ENCODE peak calls at places on chromosomes 13 and 19, in eight cellular contexts. One of them, this sample, is unnamed. For H3K4me1, the result is how much of the 10 kb centered on the place peaks cover.

GRCh38 chr19:1275976-1276619 is 768 bp downstream of the FAM174C start:
- DNase-seq in heart left ventricle: no peak
- DNase-seq in GM12878: no peak
- DNase-seq in heart right ventricle: no peak
- DNase-seq in GM23248: no peak
- DNase-seq in aorta: no peak
- DNase-seq in H9: no peak
- DNase-seq in endodermal cell: no peak
- DNase-seq in this sample: no peak

GRCh38 chr13:113639661-113640262 is 18.2 kb downstream of the ATP4B start:
- DNase-seq in endodermal cell: peak
- DNase-seq in aorta: peak
- DNase-seq in GM23248: peak
- DNase-seq in heart left ventricle: peak
- DNase-seq in GM12878: no peak
- DNase-seq in heart right ventricle: no peak
- DNase-seq in H9: no peak
- DNase-seq in this sample: no peak

GRCh38 chr19:54148158-54148557 is 10.6 kb downstream of the CNOT3 start:
- DNase-seq in aorta: no peak
- DNase-seq in heart left ventricle: no peak
- DNase-seq in GM12878: no peak
- DNase-seq in GM23248: no peak
- DNase-seq in heart right ventricle: no peak
- DNase-seq in H9: no peak
- DNase-seq in endodermal cell: no peak
- DNase-seq in this sample: no peak

GRCh38 chr19:5805465-5806132 is 732 bp downstream of the NRTN start:
- DNase-seq in heart left ventricle: peak
- DNase-seq in H9: peak
- DNase-seq in heart right ventricle: peak
- DNase-seq in endodermal cell: peak
- DNase-seq in GM23248: peak
- DNase-seq in aorta: no peak
- DNase-seq in GM12878: no peak
- DNase-seq in this sample: peak

GRCh38 chr19:46559203-46559602 is 41.9 kb upstream of the CALM3 start:
- DNase-seq in heart right ventricle: no peak
- DNase-seq in GM23248: no peak
- DNase-seq in GM12878: no peak
- DNase-seq in H9: peak
- DNase-seq in aorta: no peak
- DNase-seq in endodermal cell: no peak
- DNase-seq in heart left ventricle: no peak
- DNase-seq in this sample: no peak

GRCh38 chr19:10565028-10565566 is 713 bp downstream of the KRI1 start:
- DNase-seq in aorta: no peak
- DNase-seq in heart right ventricle: no peak
- DNase-seq in heart left ventricle: no peak
- DNase-seq in GM12878: no peak
- DNase-seq in H9: peak
- DNase-seq in GM23248: peak
- DNase-seq in endodermal cell: peak
- DNase-seq in this sample: peak

GRCh38 chr19:32651729-32652140 is 23.2 kb downstream of the ANKRD27 start:
- DNase-seq in H9: peak
- DNase-seq in GM12878: no peak
- DNase-seq in heart right ventricle: peak
- DNase-seq in aorta: no peak
- DNase-seq in GM23248: no peak
- DNase-seq in heart left ventricle: peak
- DNase-seq in endodermal cell: peak
- DNase-seq in this sample: no peak

GRCh38 chr13:40518481-40518882 is 148.0 kb downstream of the FOXO1 start:
- DNase-seq in GM23248: no peak
- DNase-seq in H9: no peak
- DNase-seq in endodermal cell: peak
- DNase-seq in heart left ventricle: no peak
- DNase-seq in aorta: no peak
- DNase-seq in GM12878: peak
- DNase-seq in heart right ventricle: no peak
- DNase-seq in this sample: no peak

GRCh38 chr13:99162962-99163361 is 37.7 kb upstream of the UBAC2 start:
- DNase-seq in GM23248: no peak
- DNase-seq in aorta: no peak
- DNase-seq in endodermal cell: no peak
- DNase-seq in GM12878: no peak
- DNase-seq in H9: no peak
- DNase-seq in heart left ventricle: no peak
- DNase-seq in heart right ventricle: no peak
- DNase-seq in this sample: no peak

GRCh38 chr13:46643165-46643777 is 90.3 kb downstream of the LRCH1 start:
- DNase-seq in heart left ventricle: no peak
- DNase-seq in H9: no peak
- DNase-seq in GM12878: no peak
- DNase-seq in GM23248: no peak
- DNase-seq in heart right ventricle: no peak
- DNase-seq in aorta: no peak
- DNase-seq in endodermal cell: no peak
- DNase-seq in this sample: no peak

GRCh38 chr13:91108315-91108714 is 239.2 kb upstream of the MIR17HG start:
- DNase-seq in GM23248: no peak
- DNase-seq in endodermal cell: no peak
- DNase-seq in heart left ventricle: no peak
- DNase-seq in heart right ventricle: no peak
- DNase-seq in GM12878: no peak
- DNase-seq in aorta: no peak
- DNase-seq in H9: no peak
- DNase-seq in this sample: no peak

GRCh38 chr19:1171755-1172352 is 2.2 kb downstream of the SBNO2 start:
- DNase-seq in aorta: no peak
- DNase-seq in GM23248: peak
- DNase-seq in heart left ventricle: no peak
- DNase-seq in heart right ventricle: no peak
- DNase-seq in endodermal cell: no peak
- DNase-seq in GM12878: no peak
- DNase-seq in H9: no peak
- DNase-seq in this sample: no peak

GRCh38 chr13:91482427-91482826 is 84.0 kb downstream of the GPC5 start:
- DNase-seq in GM12878: no peak
- DNase-seq in endodermal cell: peak
- DNase-seq in heart left ventricle: no peak
- DNase-seq in H9: no peak
- DNase-seq in GM23248: no peak
- DNase-seq in aorta: no peak
- DNase-seq in heart right ventricle: no peak
- DNase-seq in this sample: no peak

GRCh38 chr13:60583911-60584753 is 187.1 kb downstream of the TDRD3 start:
- DNase-seq in H9: peak
- DNase-seq in GM12878: no peak
- DNase-seq in heart left ventricle: no peak
- DNase-seq in GM23248: peak
- DNase-seq in endodermal cell: peak
- DNase-seq in aorta: no peak
- DNase-seq in heart right ventricle: no peak
- DNase-seq in this sample: no peak

GRCh38 chr19:10419646-10420443 is 493 bp upstream of the PDE4A start:
- DNase-seq in H9: peak
- DNase-seq in GM12878: no peak
- DNase-seq in endodermal cell: peak
- DNase-seq in aorta: no peak
- DNase-seq in heart right ventricle: no peak
- DNase-seq in heart left ventricle: no peak
- DNase-seq in GM23248: peak
- DNase-seq in this sample: peak

GRCh38 chr13:112102243-112102642 is 35.3 kb downstream of the SOX1 start:
- DNase-seq in endodermal cell: no peak
- DNase-seq in H9: no peak
- DNase-seq in heart left ventricle: no peak
- DNase-seq in GM23248: peak
- DNase-seq in aorta: no peak
- DNase-seq in heart right ventricle: no peak
- DNase-seq in GM12878: no peak
- DNase-seq in this sample: no peak

GRCh38 chr13:38239874-38240273 is 109.8 kb upstream of the UFM1 start:
- DNase-seq in heart right ventricle: no peak
- DNase-seq in heart left ventricle: no peak
- DNase-seq in GM23248: no peak
- DNase-seq in aorta: no peak
- DNase-seq in H9: no peak
- DNase-seq in GM12878: no peak
- DNase-seq in endodermal cell: no peak
- DNase-seq in this sample: no peak

DNA sequence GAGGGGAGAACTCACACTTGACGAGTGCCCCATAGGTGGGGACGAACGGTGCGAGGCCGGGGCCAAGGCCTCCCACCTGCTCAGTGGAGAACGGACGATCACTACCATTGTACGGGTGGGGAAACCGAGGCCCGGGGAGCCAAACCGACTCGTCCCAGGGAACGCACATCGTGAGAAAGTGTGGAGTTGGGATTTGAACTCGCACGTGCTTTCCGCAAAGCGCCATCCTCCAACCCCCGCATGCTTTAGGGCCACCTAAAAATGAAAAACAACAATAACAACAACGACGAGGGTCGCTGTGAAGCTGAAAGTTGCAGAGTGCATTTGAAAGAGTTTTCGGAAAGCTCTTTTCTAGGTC is 458 bp downstream of the ARHGEF1 start:
- DNase-seq in heart left ventricle: no peak
- DNase-seq in GM12878: no peak
- DNase-seq in endodermal cell: no peak
- DNase-seq in heart right ventricle: no peak
- DNase-seq in H9: no peak
- DNase-seq in aorta: no peak
- DNase-seq in GM23248: peak
- DNase-seq in this sample: no peak
- H3K4me1 ChIP-seq in heart left ventricle: under half
- H3K4me1 ChIP-seq in GM12878: under half
- H3K4me1 ChIP-seq in endodermal cell: under half
- H3K4me1 ChIP-seq in heart right ventricle: under half
- H3K4me1 ChIP-seq in H9: under half
- H3K4me1 ChIP-seq in aorta: under half
- H3K4me1 ChIP-seq in GM23248: under half
- H3K4me1 ChIP-seq in this sample: half or more

DNA sequence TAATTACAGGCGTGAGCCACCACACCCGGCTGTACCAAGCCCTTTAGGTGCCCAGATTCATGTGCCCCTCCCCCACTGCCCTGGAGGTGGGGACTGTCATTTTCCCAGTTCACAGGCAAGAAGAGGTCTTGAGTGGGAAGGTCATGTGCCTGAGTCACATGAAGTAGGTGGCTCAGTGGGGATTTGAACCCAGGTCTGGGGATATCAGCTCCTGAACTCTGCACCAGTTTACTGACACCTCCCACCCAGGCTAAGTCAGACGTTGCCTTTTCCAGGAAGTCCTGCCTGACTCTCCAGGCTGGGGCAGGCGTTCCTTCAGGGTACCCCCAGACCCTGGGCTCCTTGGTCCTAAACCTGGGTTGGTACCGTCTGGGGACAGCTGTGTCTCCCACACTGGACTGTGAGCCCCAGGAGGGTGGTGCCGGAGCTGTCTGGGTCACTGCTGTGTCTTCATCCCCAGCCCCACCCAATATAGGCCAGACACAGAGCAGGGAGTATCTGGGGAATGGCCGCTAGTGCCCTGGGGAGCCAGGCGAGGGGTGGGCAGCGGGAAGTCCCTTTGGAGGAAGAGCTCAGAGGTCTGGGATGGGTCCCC is 8.6 kb downstream of the VASP start:
- DNase-seq in H9: no peak
- DNase-seq in GM12878: no peak
- DNase-seq in endodermal cell: no peak
- DNase-seq in heart right ventricle: no peak
- DNase-seq in heart left ventricle: peak
- DNase-seq in GM23248: no peak
- DNase-seq in aorta: no peak
- DNase-seq in this sample: no peak
- H3K4me1 ChIP-seq in H9: under half
- H3K4me1 ChIP-seq in GM12878: under half
- H3K4me1 ChIP-seq in endodermal cell: under half
- H3K4me1 ChIP-seq in heart right ventricle: under half
- H3K4me1 ChIP-seq in heart left ventricle: half or more
- H3K4me1 ChIP-seq in GM23248: under half
- H3K4me1 ChIP-seq in aorta: under half
- H3K4me1 ChIP-seq in this sample: under half

DNA sequence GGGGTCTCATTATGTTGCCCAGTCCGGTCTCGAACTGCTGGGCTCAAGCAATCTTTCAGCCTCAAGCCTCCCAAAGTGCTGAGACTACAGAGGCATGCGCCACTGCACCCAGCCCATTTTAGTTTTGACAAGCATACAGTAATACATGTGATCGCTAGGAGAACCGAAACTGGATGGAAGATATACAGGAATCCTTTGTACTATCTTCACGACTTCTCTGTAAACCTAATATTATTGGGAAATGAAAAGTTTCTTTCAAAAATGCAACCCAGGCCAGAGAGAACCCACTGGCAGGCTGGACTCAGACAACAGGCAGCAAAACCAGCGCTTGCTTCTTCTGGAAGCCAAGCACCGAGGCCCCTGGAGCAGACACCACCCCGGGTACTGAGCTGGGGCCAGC is 9.4 kb downstream of the C19orf12 start:
- DNase-seq in H9: no peak
- DNase-seq in GM23248: no peak
- DNase-seq in endodermal cell: no peak
- DNase-seq in heart right ventricle: no peak
- DNase-seq in heart left ventricle: no peak
- DNase-seq in GM12878: no peak
- DNase-seq in aorta: peak
- DNase-seq in this sample: no peak
- H3K4me1 ChIP-seq in H9: under half
- H3K4me1 ChIP-seq in GM23248: under half
- H3K4me1 ChIP-seq in endodermal cell: under half
- H3K4me1 ChIP-seq in heart right ventricle: under half
- H3K4me1 ChIP-seq in heart left ventricle: under half
- H3K4me1 ChIP-seq in GM12878: under half
- H3K4me1 ChIP-seq in aorta: under half
- H3K4me1 ChIP-seq in this sample: under half

GRCh38 chr19:42276284-42276683 is 7.2 kb downstream of the CIC start:
- DNase-seq in heart left ventricle: no peak
- DNase-seq in aorta: no peak
- DNase-seq in H9: no peak
- DNase-seq in endodermal cell: no peak
- DNase-seq in GM12878: no peak
- DNase-seq in heart right ventricle: no peak
- DNase-seq in GM23248: no peak
- DNase-seq in this sample: no peak

GRCh38 chr19:42276821-42277220 is 7.8 kb downstream of the CIC start:
- DNase-seq in GM23248: peak
- DNase-seq in heart left ventricle: no peak
- DNase-seq in endodermal cell: no peak
- DNase-seq in heart right ventricle: no peak
- DNase-seq in GM12878: no peak
- DNase-seq in H9: no peak
- DNase-seq in aorta: no peak
- DNase-seq in this sample: no peak

GRCh38 chr19:42279902-42280760 is 11.1 kb downstream of the CIC start:
- DNase-seq in heart left ventricle: peak
- DNase-seq in aorta: peak
- DNase-seq in endodermal cell: peak
- DNase-seq in heart right ventricle: peak
- DNase-seq in GM12878: peak
- DNase-seq in GM23248: peak
- DNase-seq in H9: peak
- DNase-seq in this sample: peak

GRCh38 chr19:42279148-42279901 is 10.3 kb downstream of the CIC start:
- DNase-seq in endodermal cell: no peak
- DNase-seq in aorta: no peak
- DNase-seq in H9: peak
- DNase-seq in heart right ventricle: no peak
- DNase-seq in heart left ventricle: no peak
- DNase-seq in GM23248: peak
- DNase-seq in GM12878: no peak
- DNase-seq in this sample: no peak

GRCh38 chr19:42277821-42278809 is 9.1 kb downstream of the CIC start:
- DNase-seq in GM23248: peak
- DNase-seq in aorta: no peak
- DNase-seq in H9: peak
- DNase-seq in heart left ventricle: no peak
- DNase-seq in endodermal cell: peak
- DNase-seq in heart right ventricle: no peak
- DNase-seq in GM12878: no peak
- DNase-seq in this sample: no peak
- H3K4me1 ChIP-seq in GM23248: half or more
- H3K4me1 ChIP-seq in aorta: under half
- H3K4me1 ChIP-seq in H9: under half
- H3K4me1 ChIP-seq in heart left ventricle: half or more
- H3K4me1 ChIP-seq in endodermal cell: under half
- H3K4me1 ChIP-seq in heart right ventricle: half or more
- H3K4me1 ChIP-seq in GM12878: under half
- H3K4me1 ChIP-seq in this sample: half or more

This sample was measured in CD8-positive, alpha-beta memory T cell.